ENCODE peak calls at places on chromosomes 1 and 21, in eight cellular contexts. One of them, this sample, is unnamed.

GRCh38 chr1:188476606-188477005 is 1647.9 kb downstream of the PLA2G4A start:
- DNase-seq in body of pancreas: no peak
- DNase-seq in heart right ventricle: no peak
- DNase-seq in A549: no peak
- DNase-seq in lower lobe of right lung: no peak
- DNase-seq in fibroblast of lung: peak
- DNase-seq in kidney epithelial cell: no peak
- DNase-seq in B cell: no peak
- DNase-seq in this sample: no peak

GRCh38 chr1:218499021-218499691 is 154.0 kb downstream of the TGFB2 start:
- DNase-seq in body of pancreas: no peak
- DNase-seq in heart right ventricle: no peak
- DNase-seq in A549: no peak
- DNase-seq in lower lobe of right lung: no peak
- DNase-seq in fibroblast of lung: peak
- DNase-seq in kidney epithelial cell: peak
- DNase-seq in B cell: no peak
- DNase-seq in this sample: no peak

GRCh38 chr1:208265127-208265469 is 20.9 kb upstream of the PLXNA2 start:
- DNase-seq in body of pancreas: no peak
- DNase-seq in heart right ventricle: no peak
- DNase-seq in A549: no peak
- DNase-seq in lower lobe of right lung: no peak
- DNase-seq in fibroblast of lung: no peak
- DNase-seq in kidney epithelial cell: no peak
- DNase-seq in B cell: no peak
- DNase-seq in this sample: no peak

GRCh38 chr1:40255231-40255630 is 2.8 kb upstream of the ZMPSTE24 start:
- DNase-seq in body of pancreas: no peak
- DNase-seq in heart right ventricle: no peak
- DNase-seq in A549: no peak
- DNase-seq in lower lobe of right lung: no peak
- DNase-seq in fibroblast of lung: no peak
- DNase-seq in kidney epithelial cell: no peak
- DNase-seq in B cell: no peak
- DNase-seq in this sample: no peak

GRCh38 chr1:62057631-62058290 is 136.9 kb upstream of the L1TD1 start:
- DNase-seq in body of pancreas: no peak
- DNase-seq in heart right ventricle: no peak
- DNase-seq in A549: no peak
- DNase-seq in lower lobe of right lung: no peak
- DNase-seq in fibroblast of lung: no peak
- DNase-seq in kidney epithelial cell: no peak
- DNase-seq in B cell: no peak
- DNase-seq in this sample: no peak

GRCh38 chr1:171017431-171017830 is 73.3 kb upstream of the FMO3 start:
- DNase-seq in body of pancreas: no peak
- DNase-seq in heart right ventricle: no peak
- DNase-seq in A549: no peak
- DNase-seq in lower lobe of right lung: no peak
- DNase-seq in fibroblast of lung: no peak
- DNase-seq in kidney epithelial cell: no peak
- DNase-seq in B cell: no peak
- DNase-seq in this sample: no peak

GRCh38 chr1:91680556-91680955 is 179.9 kb downstream of the CDC7 start:
- DNase-seq in body of pancreas: no peak
- DNase-seq in heart right ventricle: no peak
- DNase-seq in A549: no peak
- DNase-seq in lower lobe of right lung: no peak
- DNase-seq in fibroblast of lung: no peak
- DNase-seq in kidney epithelial cell: no peak
- DNase-seq in B cell: no peak
- DNase-seq in this sample: no peak

GRCh38 chr1:206672844-206673758 is 11.6 kb upstream of the MAPKAPK2 start:
- DNase-seq in body of pancreas: no peak
- DNase-seq in heart right ventricle: no peak
- DNase-seq in A549: no peak
- DNase-seq in lower lobe of right lung: no peak
- DNase-seq in fibroblast of lung: peak
- DNase-seq in kidney epithelial cell: no peak
- DNase-seq in B cell: peak
- DNase-seq in this sample: peak

GRCh38 chr1:175774921-175775320 is 31.5 kb upstream of the TNR start:
- DNase-seq in body of pancreas: no peak
- DNase-seq in heart right ventricle: no peak
- DNase-seq in A549: no peak
- DNase-seq in lower lobe of right lung: no peak
- DNase-seq in fibroblast of lung: no peak
- DNase-seq in kidney epithelial cell: no peak
- DNase-seq in B cell: no peak
- DNase-seq in this sample: no peak

GRCh38 chr1:240579511-240579910 is 32.4 kb downstream of the GREM2 start:
- DNase-seq in body of pancreas: no peak
- DNase-seq in heart right ventricle: no peak
- DNase-seq in A549: no peak
- DNase-seq in lower lobe of right lung: no peak
- DNase-seq in fibroblast of lung: no peak
- DNase-seq in kidney epithelial cell: no peak
- DNase-seq in B cell: no peak
- DNase-seq in this sample: no peak

GRCh38 chr1:232551281-232551835 is 78.6 kb downstream of the SIPA1L2 start:
- DNase-seq in body of pancreas: no peak
- DNase-seq in heart right ventricle: no peak
- DNase-seq in A549: no peak
- DNase-seq in lower lobe of right lung: no peak
- DNase-seq in fibroblast of lung: peak
- DNase-seq in kidney epithelial cell: no peak
- DNase-seq in B cell: no peak
- DNase-seq in this sample: no peak

GRCh38 chr1:232669981-232670763 is 40.2 kb upstream of the SIPA1L2 start:
- DNase-seq in body of pancreas: no peak
- DNase-seq in heart right ventricle: no peak
- DNase-seq in A549: no peak
- DNase-seq in lower lobe of right lung: no peak
- DNase-seq in fibroblast of lung: peak
- DNase-seq in kidney epithelial cell: peak
- DNase-seq in B cell: no peak
- DNase-seq in this sample: no peak

GRCh38 chr21:35257413-35257812 is 208.3 kb upstream of the RUNX1 start:
- DNase-seq in body of pancreas: peak
- DNase-seq in heart right ventricle: peak
- DNase-seq in A549: peak
- DNase-seq in lower lobe of right lung: peak
- DNase-seq in fibroblast of lung: peak
- DNase-seq in kidney epithelial cell: peak
- DNase-seq in B cell: no peak
- DNase-seq in this sample: no peak

GRCh38 chr1:107004421-107004820 is 52.1 kb upstream of the PRMT6 start:
- DNase-seq in body of pancreas: no peak
- DNase-seq in heart right ventricle: no peak
- DNase-seq in A549: no peak
- DNase-seq in lower lobe of right lung: no peak
- DNase-seq in fibroblast of lung: peak
- DNase-seq in kidney epithelial cell: no peak
- DNase-seq in B cell: no peak
- DNase-seq in this sample: no peak

GRCh38 chr1:211183924-211184323 is 50.0 kb upstream of the KCNH1 start:
- DNase-seq in body of pancreas: no peak
- DNase-seq in heart right ventricle: no peak
- DNase-seq in A549: no peak
- DNase-seq in lower lobe of right lung: no peak
- DNase-seq in fibroblast of lung: no peak
- DNase-seq in kidney epithelial cell: no peak
- DNase-seq in B cell: no peak
- DNase-seq in this sample: no peak

GRCh38 chr1:156419863-156420208 is 50.8 kb downstream of the RHBG start:
- DNase-seq in body of pancreas: no peak
- DNase-seq in heart right ventricle: no peak
- DNase-seq in A549: no peak
- DNase-seq in lower lobe of right lung: no peak
- DNase-seq in fibroblast of lung: no peak
- DNase-seq in kidney epithelial cell: no peak
- DNase-seq in B cell: peak
- DNase-seq in this sample: peak

GRCh38 chr1:65395887-65396612 is 24.4 kb upstream of the LEPR start:
- DNase-seq in body of pancreas: no peak
- DNase-seq in heart right ventricle: no peak
- DNase-seq in A549: no peak
- DNase-seq in lower lobe of right lung: no peak
- DNase-seq in fibroblast of lung: peak
- DNase-seq in kidney epithelial cell: no peak
- DNase-seq in B cell: no peak
- DNase-seq in this sample: no peak

GRCh38 chr1:175152006-175152652 is 40.4 kb downstream of the KIAA0040 start:
- DNase-seq in body of pancreas: peak
- DNase-seq in heart right ventricle: peak
- DNase-seq in A549: peak
- DNase-seq in lower lobe of right lung: peak
- DNase-seq in fibroblast of lung: peak
- DNase-seq in kidney epithelial cell: no peak
- DNase-seq in B cell: peak
- DNase-seq in this sample: peak

GRCh38 chr1:156492591-156493080 is 7.9 kb downstream of the MEF2D start:
- DNase-seq in body of pancreas: no peak
- DNase-seq in heart right ventricle: peak
- DNase-seq in A549: no peak
- DNase-seq in lower lobe of right lung: peak
- DNase-seq in fibroblast of lung: no peak
- DNase-seq in kidney epithelial cell: no peak
- DNase-seq in B cell: peak
- DNase-seq in this sample: no peak

GRCh38 chr1:47783638-47784293 is 213.4 kb downstream of the TRABD2B start:
- DNase-seq in body of pancreas: no peak
- DNase-seq in heart right ventricle: no peak
- DNase-seq in A549: no peak
- DNase-seq in lower lobe of right lung: no peak
- DNase-seq in fibroblast of lung: no peak
- DNase-seq in kidney epithelial cell: no peak
- DNase-seq in B cell: no peak
- DNase-seq in this sample: no peak

GRCh38 chr1:230431517-230431916 is 5.4 kb upstream of the PGBD5 start:
- DNase-seq in body of pancreas: no peak
- DNase-seq in heart right ventricle: no peak
- DNase-seq in A549: no peak
- DNase-seq in lower lobe of right lung: no peak
- DNase-seq in fibroblast of lung: no peak
- DNase-seq in kidney epithelial cell: no peak
- DNase-seq in B cell: no peak
- DNase-seq in this sample: no peak

GRCh38 chr1:211611818-211612217 is 32.9 kb upstream of the SLC30A1 start:
- DNase-seq in body of pancreas: no peak
- DNase-seq in heart right ventricle: no peak
- DNase-seq in A549: no peak
- DNase-seq in lower lobe of right lung: no peak
- DNase-seq in fibroblast of lung: no peak
- DNase-seq in kidney epithelial cell: no peak
- DNase-seq in B cell: no peak
- DNase-seq in this sample: no peak

GRCh38 chr1:56638248-56638647 is 6.9 kb upstream of the PRKAA2 start:
- DNase-seq in body of pancreas: no peak
- DNase-seq in heart right ventricle: no peak
- DNase-seq in A549: no peak
- DNase-seq in lower lobe of right lung: no peak
- DNase-seq in fibroblast of lung: no peak
- DNase-seq in kidney epithelial cell: no peak
- DNase-seq in B cell: no peak
- DNase-seq in this sample: no peak

GRCh38 chr1:67489643-67490042 is 59.4 kb upstream of the SERBP1 start:
- DNase-seq in body of pancreas: no peak
- DNase-seq in heart right ventricle: no peak
- DNase-seq in A549: no peak
- DNase-seq in lower lobe of right lung: no peak
- DNase-seq in fibroblast of lung: peak
- DNase-seq in kidney epithelial cell: no peak
- DNase-seq in B cell: peak
- DNase-seq in this sample: peak
- TF ChIP-seq CTCF in body of pancreas: no peak
- TF ChIP-seq CTCF in heart right ventricle: peak
- TF ChIP-seq CTCF in A549: no peak
- TF ChIP-seq CTCF in lower lobe of right lung: peak
- TF ChIP-seq CTCF in fibroblast of lung: peak
- TF ChIP-seq CTCF in kidney epithelial cell: peak
- TF ChIP-seq CTCF in B cell: no peak
- TF ChIP-seq CTCF in this sample: peak

DNA sequence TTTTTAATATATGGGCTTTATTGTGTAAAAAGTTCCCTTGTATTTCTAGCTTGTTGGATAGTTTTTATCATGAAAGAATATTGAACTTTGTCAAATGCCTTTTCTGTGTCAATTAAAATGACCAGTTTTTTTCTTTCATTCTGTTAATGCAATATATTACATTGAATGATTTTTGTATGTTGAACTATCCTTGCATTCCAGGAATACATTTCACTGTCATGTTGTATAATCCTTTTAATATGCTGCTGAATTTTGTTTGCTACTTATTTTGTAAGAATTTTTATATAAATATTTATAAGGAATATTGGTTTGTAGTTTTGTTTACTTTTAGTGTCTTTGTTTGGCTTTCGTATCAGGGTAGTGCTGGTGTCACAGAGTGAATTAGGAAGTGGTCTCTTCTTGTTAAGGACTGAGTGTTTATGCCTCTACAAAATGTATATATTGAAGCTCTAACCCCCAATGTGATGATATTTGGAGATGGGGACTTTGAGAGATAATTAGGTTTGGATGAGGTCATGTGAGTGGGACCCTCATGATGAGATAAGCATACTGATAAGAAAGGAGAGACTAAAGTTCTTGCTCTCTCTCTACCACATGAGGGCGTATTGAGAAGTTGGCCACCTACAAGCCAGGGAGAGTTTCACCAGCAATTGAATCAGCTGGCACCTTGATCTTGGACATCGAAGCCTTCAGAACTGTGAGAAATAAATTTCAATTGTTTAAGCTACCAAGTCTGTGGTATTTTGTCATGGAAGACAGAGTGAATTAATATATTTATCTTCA is 12.0 kb upstream of the SLAMF6 start:
- DNase-seq in body of pancreas: no peak
- DNase-seq in heart right ventricle: no peak
- DNase-seq in A549: no peak
- DNase-seq in lower lobe of right lung: no peak
- DNase-seq in fibroblast of lung: no peak
- DNase-seq in kidney epithelial cell: no peak
- DNase-seq in B cell: no peak
- DNase-seq in this sample: no peak
- TF ChIP-seq CTCF in body of pancreas: no peak
- TF ChIP-seq CTCF in heart right ventricle: no peak
- TF ChIP-seq CTCF in A549: no peak
- TF ChIP-seq CTCF in lower lobe of right lung: no peak
- TF ChIP-seq CTCF in fibroblast of lung: no peak
- TF ChIP-seq CTCF in kidney epithelial cell: no peak
- TF ChIP-seq CTCF in B cell: no peak
- TF ChIP-seq CTCF in this sample: no peak

GRCh38 chr1:83857108-83857507 is 141.8 kb downstream of the TTLL7 start:
- DNase-seq in body of pancreas: no peak
- DNase-seq in heart right ventricle: no peak
- DNase-seq in A549: no peak
- DNase-seq in lower lobe of right lung: no peak
- DNase-seq in fibroblast of lung: peak
- DNase-seq in kidney epithelial cell: no peak
- DNase-seq in B cell: peak
- DNase-seq in this sample: no peak
- TF ChIP-seq CTCF in body of pancreas: no peak
- TF ChIP-seq CTCF in heart right ventricle: peak
- TF ChIP-seq CTCF in A549: no peak
- TF ChIP-seq CTCF in lower lobe of right lung: no peak
- TF ChIP-seq CTCF in fibroblast of lung: peak
- TF ChIP-seq CTCF in kidney epithelial cell: peak
- TF ChIP-seq CTCF in B cell: peak
- TF ChIP-seq CTCF in this sample: no peak

GRCh38 chr1:104648269-104648691 is 898.6 kb downstream of the AMY1C start:
- DNase-seq in body of pancreas: no peak
- DNase-seq in heart right ventricle: no peak
- DNase-seq in A549: peak
- DNase-seq in lower lobe of right lung: no peak
- DNase-seq in fibroblast of lung: no peak
- DNase-seq in kidney epithelial cell: no peak
- DNase-seq in B cell: peak
- DNase-seq in this sample: peak
- TF ChIP-seq CTCF in body of pancreas: peak
- TF ChIP-seq CTCF in heart right ventricle: no peak
- TF ChIP-seq CTCF in A549: peak
- TF ChIP-seq CTCF in lower lobe of right lung: no peak
- TF ChIP-seq CTCF in fibroblast of lung: peak
- TF ChIP-seq CTCF in kidney epithelial cell: peak
- TF ChIP-seq CTCF in B cell: peak
- TF ChIP-seq CTCF in this sample: peak

This sample was measured in GM13977.